ENCODE peak calls at places on chromosomes 7 and 10, in nine cellular contexts. E, J, F, V, D, G, W, I and T are unnamed samples.

GRCh38 chr7:112744818-112745217 is 45.4 kb downstream of the TMEM168 start:
- DNase-seq in E (no peak), J (no peak), F (no peak), V (no peak), D (no peak), G (peak; percentile 8), W (no peak), I (no peak), T (no peak)

GRCh38 chr10:77692782-77693181 is 55.2 kb upstream of the KCNMA1 start:
- DNase-seq in E (no peak), J (no peak), F (no peak), V (no peak), D (no peak), G (no peak), W (no peak), I (no peak), T (no peak)

GRCh38 chr7:2493205-2493604 is 17.0 kb upstream of the GRIFIN start:
- DNase-seq in E (no peak), J (no peak), F (no peak), V (no peak), D (no peak), G (no peak), W (no peak), I (no peak), T (no peak)

GRCh38 chr7:974172-974571 is 1.2 kb downstream of the COX19 start:
- DNase-seq in E (no peak), J (no peak), F (no peak), V (no peak), D (no peak), G (no peak), W (no peak), I (no peak), T (no peak)

GRCh38 chr7:69186974-69187373 is 411.3 kb upstream of the AUTS2 start:
- DNase-seq in E (no peak), J (no peak), F (no peak), V (no peak), D (no peak), G (no peak), W (no peak), I (no peak), T (no peak)

GRCh38 chr7:156662269-156662668 is 21.7 kb downstream of the RNF32 start:
- DNase-seq in E (no peak), J (no peak), F (no peak), V (no peak), D (no peak), G (no peak), W (no peak), I (no peak), T (no peak)

GRCh38 chr7:77542895-77543294 is 5.8 kb downstream of the PTPN12 start:
- DNase-seq in E (no peak), J (no peak), F (no peak), V (no peak), D (no peak), G (no peak), W (no peak), I (no peak), T (no peak)

GRCh38 chr7:1192171-1192676 is 32.2 kb upstream of the ZFAND2A start:
- DNase-seq in E (no peak), J (no peak), F (no peak), V (no peak), D (no peak), G (no peak), W (peak; percentile 50), I (no peak), T (no peak)

GRCh38 chr7:148264933-148265557 is 325.5 kb upstream of the C7orf33 start:
- DNase-seq in E (no peak), J (no peak), F (no peak), V (no peak), D (no peak), G (peak; percentile 66), W (peak; percentile 57), I (no peak), T (no peak)

GRCh38 chr7:877312-878232 is 1.2 kb downstream of the GET4 start:
- DNase-seq in E (no peak), J (peak; percentile 38), F (peak; percentile 77), V (peak; percentile 56), D (no peak), G (no peak), W (no peak), I (no peak), T (peak; percentile 33)

GRCh38 chr10:681670-682318 is 7.7 kb downstream of the DIP2C start:
- DNase-seq in E (no peak), J (no peak), F (no peak), V (no peak), D (no peak), G (no peak), W (no peak), I (no peak), T (no peak)

GRCh38 chr10:13352519-13352918 is 4.4 kb upstream of the SEPHS1 start:
- DNase-seq in E (no peak), J (no peak), F (no peak), V (no peak), D (no peak), G (peak; percentile 24), W (no peak), I (no peak), T (no peak)
- TF ChIP-seq CTCF in E (no peak), J (no peak), F (no peak), V (no peak), D (peak; percentile 16), G (no peak), W (no peak), I (no peak), T (no peak)

GRCh38 chr7:46479680-46480079 is 558.6 kb upstream of the IGFBP3 start:
- DNase-seq in E (no peak), J (no peak), F (no peak), V (no peak), D (no peak), G (no peak), W (no peak), I (no peak), T (no peak)

GRCh38 chr7:46480619-46481018 is 559.5 kb upstream of the IGFBP3 start:
- DNase-seq in E (no peak), J (no peak), F (no peak), V (no peak), D (no peak), G (no peak), W (no peak), I (no peak), T (no peak)

DNA sequence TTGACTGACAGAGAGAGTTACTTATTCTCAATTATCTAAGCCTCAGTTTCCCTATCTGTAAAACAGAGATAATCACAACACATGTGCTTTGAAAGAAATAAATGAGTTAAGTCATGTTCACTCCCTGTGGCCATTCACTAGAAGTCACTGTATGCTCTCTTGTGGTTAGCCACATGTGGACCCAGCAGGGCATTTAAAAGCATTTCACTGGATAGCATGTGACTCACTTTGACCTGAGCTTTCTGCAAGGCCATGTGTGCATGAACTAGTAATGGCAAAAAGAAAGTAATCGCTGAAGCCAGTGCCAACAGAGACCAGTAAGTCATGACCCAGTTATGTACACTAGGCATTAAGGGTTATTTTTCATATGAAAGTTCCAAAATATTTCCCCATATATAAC is 557.0 kb upstream of the IGFBP3 start:
- DNase-seq in E (no peak), J (no peak), F (no peak), V (no peak), D (no peak), G (no peak), W (no peak), I (no peak), T (no peak)
- TF ChIP-seq CTCF in E (no peak), J (no peak), F (no peak), V (no peak), D (no peak), G (no peak), W (no peak), I (no peak), T (no peak)

GRCh38 chr7:8823486-8823885 is 390.1 kb downstream of the NXPH1 start:
- DNase-seq in E (no peak), J (no peak), F (no peak), V (no peak), D (no peak), G (no peak), W (peak; percentile 5), I (no peak), T (no peak)

GRCh38 chr7:8827329-8827728 is 393.9 kb downstream of the NXPH1 start:
- DNase-seq in E (no peak), J (no peak), F (no peak), V (no peak), D (no peak), G (no peak), W (no peak), I (no peak), T (no peak)

GRCh38 chr7:8817448-8818036 is 384.1 kb downstream of the NXPH1 start:
- DNase-seq in E (no peak), J (no peak), F (no peak), V (no peak), D (no peak), G (peak; percentile 26), W (no peak), I (no peak), T (no peak)

GRCh38 chr7:8822595-8822994 is 389.2 kb downstream of the NXPH1 start:
- DNase-seq in E (no peak), J (no peak), F (no peak), V (no peak), D (no peak), G (no peak), W (no peak), I (no peak), T (no peak)
- TF ChIP-seq CTCF in E (no peak), J (no peak), F (no peak), V (no peak), D (no peak), G (no peak), W (no peak), I (no peak), T (no peak)

GRCh38 chr7:105743351-105743812 is 133.0 kb downstream of the ATXN7L1 start:
- DNase-seq in E (no peak), J (no peak), F (no peak), V (no peak), D (no peak), G (peak; percentile 55), W (no peak), I (no peak), T (no peak)

GRCh38 chr7:105734233-105734632 is 142.2 kb downstream of the ATXN7L1 start:
- DNase-seq in E (no peak), J (no peak), F (no peak), V (no peak), D (no peak), G (no peak), W (no peak), I (no peak), T (no peak)

GRCh38 chr7:105741993-105742392 is 134.4 kb downstream of the ATXN7L1 start:
- DNase-seq in E (no peak), J (no peak), F (no peak), V (no peak), D (no peak), G (no peak), W (no peak), I (no peak), T (no peak)

GRCh38 chr7:105742787-105743186 is 133.6 kb downstream of the ATXN7L1 start:
- DNase-seq in E (no peak), J (no peak), F (no peak), V (no peak), D (no peak), G (no peak), W (no peak), I (no peak), T (no peak)

DNA sequence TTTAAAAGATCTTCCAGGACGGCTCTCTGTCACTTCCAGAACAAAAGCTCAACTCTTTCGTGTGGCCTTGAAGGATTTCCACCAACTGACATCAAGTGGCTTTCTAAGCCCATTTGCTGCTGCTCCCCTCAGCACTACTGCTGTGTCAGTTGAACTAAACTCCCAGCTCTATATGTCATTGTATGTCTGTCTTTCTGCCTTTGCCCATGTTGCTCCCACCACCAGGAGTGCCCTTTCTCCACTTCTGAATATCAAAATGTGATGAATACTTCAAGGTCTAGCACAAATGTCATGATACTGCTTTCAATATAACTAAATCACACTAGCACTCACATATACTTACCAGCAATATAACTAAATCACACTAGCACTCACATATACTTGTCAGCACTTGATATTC is 138.3 kb downstream of the ATXN7L1 start:
- DNase-seq in E (no peak), J (no peak), F (no peak), V (no peak), D (no peak), G (no peak), W (no peak), I (no peak), T (no peak)
- TF ChIP-seq CTCF in E (no peak), J (no peak), F (no peak), V (no peak), D (peak; percentile 20), G (no peak), W (no peak), I (no peak), T (no peak)